ENCODE peak calls at places on chromosomes 16 and 17, in six cellular contexts. N, S, V, T, F and G are unnamed samples.

GRCh38 chr16:88014201-88014781 is 63.1 kb downstream of the BANP start:
- DNase-seq in N (no peak), S (no peak), V (no peak), T (peak), F (no peak), G (no peak)

GRCh38 chr17:62923515-62924150 is 42.4 kb upstream of the TANC2 start:
- DNase-seq in N (peak), S (no peak), V (no peak), T (no peak), F (no peak), G (no peak)

GRCh38 chr16:57707331-57707730 is 12.7 kb downstream of the DRC7 start:
- DNase-seq in N (no peak), S (no peak), V (no peak), T (no peak), F (no peak), G (no peak)

GRCh38 chr17:55690105-55690508 is 32.6 kb downstream of the TMEM100 start:
- DNase-seq in N (peak), S (peak), V (no peak), T (no peak), F (no peak), G (no peak)

GRCh38 chr17:68398731-68399637 is 58.3 kb downstream of the WIPI1 start:
- DNase-seq in N (peak), S (no peak), V (peak), T (peak), F (no peak), G (peak)

GRCh38 chr17:77785526-77785925 is 173.0 kb upstream of the TNRC6C start:
- DNase-seq in N (no peak), S (no peak), V (no peak), T (no peak), F (no peak), G (no peak)

GRCh38 chr17:10051112-10051511 is 146.0 kb upstream of the RCVRN start:
- DNase-seq in N (no peak), S (no peak), V (no peak), T (no peak), F (no peak), G (no peak)

GRCh38 chr17:75486151-75486550 is 29.2 kb downstream of the CASKIN2 start:
- DNase-seq in N (no peak), S (no peak), V (no peak), T (no peak), F (no peak), G (no peak)

GRCh38 chr17:57255776-57256681 is at the start of gene MSI2:
- DNase-seq in N (peak), S (no peak), V (peak), T (peak), F (peak), G (peak)

GRCh38 chr17:40419559-40420331 is 2.0 kb upstream of the TOP2A start:
- DNase-seq in N (no peak), S (no peak), V (no peak), T (no peak), F (no peak), G (no peak)

GRCh38 chr17:78818152-78818846 is 22.3 kb downstream of the USP36 start:
- DNase-seq in N (no peak), S (no peak), V (no peak), T (no peak), F (no peak), G (no peak)

GRCh38 chr17:43599835-43600234 is 53.7 kb upstream of the ETV4 start:
- DNase-seq in N (no peak), S (no peak), V (peak), T (peak), F (no peak), G (no peak)

GRCh38 chr17:78131172-78132085 is 858 bp downstream of the TMC8 start:
- DNase-seq in N (no peak), S (no peak), V (no peak), T (no peak), F (no peak), G (no peak)

GRCh38 chr16:64738321-64738960 is 383.4 kb downstream of the CDH11 start:
- DNase-seq in N (no peak), S (no peak), V (peak), T (peak), F (no peak), G (no peak)

GRCh38 chr16:16101585-16101984 is 121.7 kb downstream of the ABCC6 start:
- DNase-seq in N (peak), S (no peak), V (no peak), T (no peak), F (no peak), G (no peak)

GRCh38 chr17:29590261-29590978 is 972 bp upstream of the GIT1 start:
- DNase-seq in N (peak), S (peak), V (peak), T (peak), F (no peak), G (peak)

GRCh38 chr17:41710472-41711090 is 1.6 kb upstream of the GAST start:
- DNase-seq in N (peak), S (no peak), V (peak), T (peak), F (no peak), G (no peak)

GRCh38 chr17:77496831-77497577 is 356.2 kb downstream of the SEC14L1 start:
- DNase-seq in N (no peak), S (no peak), V (no peak), T (no peak), F (no peak), G (no peak)

GRCh38 chr16:47504599-47504998 is 43.5 kb downstream of the PHKB start:
- DNase-seq in N (no peak), S (no peak), V (no peak), T (no peak), F (no peak), G (no peak)

GRCh38 chr16:66334856-66335255 is 31.6 kb upstream of the CDH5 start:
- DNase-seq in N (no peak), S (no peak), V (no peak), T (no peak), F (no peak), G (no peak)

GRCh38 chr17:2453325-2453724 is 52.5 kb upstream of the MNT start:
- DNase-seq in N (no peak), S (no peak), V (no peak), T (no peak), F (no peak), G (no peak)

GRCh38 chr16:53152321-53152720 is 97.5 kb downstream of the CHD9 start:
- DNase-seq in N (no peak), S (no peak), V (peak), T (no peak), F (no peak), G (no peak)

GRCh38 chr17:75927286-75927922 is 13.4 kb downstream of the FBF1 start:
- DNase-seq in N (no peak), S (peak), V (no peak), T (no peak), F (no peak), G (no peak)

GRCh38 chr16:27112093-27112811 is 45.5 kb downstream of the C16orf82 start:
- DNase-seq in N (no peak), S (no peak), V (no peak), T (no peak), F (no peak), G (no peak)

GRCh38 chr17:81330884-81331245 is 35.8 kb upstream of the SLC38A10 start:
- DNase-seq in N (no peak), S (no peak), V (no peak), T (no peak), F (no peak), G (no peak)

GRCh38 chr16:22014271-22014873 is 6.5 kb downstream of the MOSMO start:
- DNase-seq in N (no peak), S (no peak), V (no peak), T (no peak), F (no peak), G (no peak)

GRCh38 chr16:89119161-89119621 is 25.5 kb downstream of the ACSF3 start:
- DNase-seq in N (no peak), S (no peak), V (no peak), T (no peak), F (no peak), G (no peak)

GRCh38 chr17:63843387-63844292 is 1.2 kb upstream of the SMARCD2 start:
- DNase-seq in N (no peak), S (no peak), V (peak), T (peak), F (no peak), G (peak)

GRCh38 chr17:35486920-35487727 is 38.6 kb upstream of the SLFN13 start:
- DNase-seq in N (no peak), S (no peak), V (peak), T (peak), F (no peak), G (no peak)

GRCh38 chr17:17694229-17695081 is 13.2 kb downstream of the RAI1 start:
- DNase-seq in N (peak), S (no peak), V (peak), T (peak), F (no peak), G (no peak)

GRCh38 chr16:66150691-66151090 is 215.8 kb upstream of the CDH5 start:
- DNase-seq in N (no peak), S (no peak), V (peak), T (no peak), F (no peak), G (no peak)

GRCh38 chr16:20803192-20803560 is 3.1 kb downstream of the ERI2 start:
- DNase-seq in N (no peak), S (no peak), V (peak), T (no peak), F (no peak), G (no peak)

GRCh38 chr17:44222112-44222869 is 2.8 kb upstream of the UBTF start:
- DNase-seq in N (peak), S (peak), V (peak), T (peak), F (no peak), G (peak)

GRCh38 chr16:1596516-1596915 is 15.4 kb downstream of the IFT140 start:
- DNase-seq in N (no peak), S (no peak), V (no peak), T (no peak), F (no peak), G (no peak)

GRCh38 chr17:72192409-72193192 is 71.8 kb downstream of the SOX9 start:
- DNase-seq in N (no peak), S (no peak), V (peak), T (peak), F (no peak), G (no peak)